ENCODE peak calls at places on chromosome 11, in eight cellular contexts. One of them, this sample, is unnamed. For H3K4me1, the result is how much of the 10 kb centered on the place peaks cover.

GRCh38 chr11:117618956-117619355 is 178.1 kb downstream of the DSCAML1 start:
- DNase-seq in fibroblast of lung: no peak
- DNase-seq in GM23338: peak
- DNase-seq in foreskin keratinocyte: no peak
- DNase-seq in cardiac muscle cell: peak
- DNase-seq in K562: no peak
- DNase-seq in H9: peak
- DNase-seq in PC-3: no peak
- DNase-seq in this sample: no peak

GRCh38 chr11:95505927-95506426 is 275.0 kb upstream of the SESN3 start:
- DNase-seq in fibroblast of lung: peak
- DNase-seq in GM23338: no peak
- DNase-seq in foreskin keratinocyte: no peak
- DNase-seq in cardiac muscle cell: peak
- DNase-seq in K562: peak
- DNase-seq in H9: no peak
- DNase-seq in PC-3: no peak
- DNase-seq in this sample: no peak

GRCh38 chr11:82174610-82175009 is 559.1 kb downstream of the FAM181B start:
- DNase-seq in fibroblast of lung: no peak
- DNase-seq in GM23338: peak
- DNase-seq in foreskin keratinocyte: no peak
- DNase-seq in cardiac muscle cell: no peak
- DNase-seq in K562: peak
- DNase-seq in H9: no peak
- DNase-seq in PC-3: no peak
- DNase-seq in this sample: no peak

GRCh38 chr11:131637469-131638175 is 267.2 kb downstream of the NTM start:
- DNase-seq in fibroblast of lung: peak
- DNase-seq in GM23338: no peak
- DNase-seq in foreskin keratinocyte: no peak
- DNase-seq in cardiac muscle cell: no peak
- DNase-seq in K562: no peak
- DNase-seq in H9: no peak
- DNase-seq in PC-3: no peak
- DNase-seq in this sample: no peak

GRCh38 chr11:123616505-123617198 is 37.8 kb downstream of the SCN3B start:
- DNase-seq in fibroblast of lung: peak
- DNase-seq in GM23338: no peak
- DNase-seq in foreskin keratinocyte: peak
- DNase-seq in cardiac muscle cell: peak
- DNase-seq in K562: no peak
- DNase-seq in H9: no peak
- DNase-seq in PC-3: no peak
- DNase-seq in this sample: no peak

GRCh38 chr11:70319694-70320093 is 49.2 kb downstream of the PPFIA1 start:
- DNase-seq in fibroblast of lung: no peak
- DNase-seq in GM23338: no peak
- DNase-seq in foreskin keratinocyte: no peak
- DNase-seq in cardiac muscle cell: peak
- DNase-seq in K562: no peak
- DNase-seq in H9: no peak
- DNase-seq in PC-3: no peak
- DNase-seq in this sample: no peak

GRCh38 chr11:94767701-94768601 is at the start of gene AMOTL1:
- DNase-seq in fibroblast of lung: peak
- DNase-seq in GM23338: peak
- DNase-seq in foreskin keratinocyte: peak
- DNase-seq in cardiac muscle cell: peak
- DNase-seq in K562: peak
- DNase-seq in H9: peak
- DNase-seq in PC-3: peak
- DNase-seq in this sample: no peak

GRCh38 chr11:118705796-118706545 is 26.5 kb upstream of the TREH start:
- DNase-seq in fibroblast of lung: no peak
- DNase-seq in GM23338: no peak
- DNase-seq in foreskin keratinocyte: no peak
- DNase-seq in cardiac muscle cell: no peak
- DNase-seq in K562: no peak
- DNase-seq in H9: no peak
- DNase-seq in PC-3: no peak
- DNase-seq in this sample: no peak

GRCh38 chr11:2884424-2884815 is 1.2 kb downstream of the CDKN1C start:
- DNase-seq in fibroblast of lung: peak
- DNase-seq in GM23338: no peak
- DNase-seq in foreskin keratinocyte: no peak
- DNase-seq in cardiac muscle cell: peak
- DNase-seq in K562: peak
- DNase-seq in H9: no peak
- DNase-seq in PC-3: peak
- DNase-seq in this sample: no peak

GRCh38 chr11:104148074-104148473 is 15.9 kb downstream of the PDGFD start:
- DNase-seq in fibroblast of lung: peak
- DNase-seq in GM23338: no peak
- DNase-seq in foreskin keratinocyte: no peak
- DNase-seq in cardiac muscle cell: peak
- DNase-seq in K562: no peak
- DNase-seq in H9: no peak
- DNase-seq in PC-3: peak
- DNase-seq in this sample: no peak

GRCh38 chr11:70519117-70519516 is 120.8 kb downstream of the CTTN start:
- DNase-seq in fibroblast of lung: peak
- DNase-seq in GM23338: no peak
- DNase-seq in foreskin keratinocyte: no peak
- DNase-seq in cardiac muscle cell: no peak
- DNase-seq in K562: peak
- DNase-seq in H9: no peak
- DNase-seq in PC-3: peak
- DNase-seq in this sample: no peak

GRCh38 chr11:68889948-68890446 is 13.6 kb downstream of the MRPL21 start:
- DNase-seq in fibroblast of lung: peak
- DNase-seq in GM23338: peak
- DNase-seq in foreskin keratinocyte: no peak
- DNase-seq in cardiac muscle cell: peak
- DNase-seq in K562: peak
- DNase-seq in H9: peak
- DNase-seq in PC-3: no peak
- DNase-seq in this sample: no peak

GRCh38 chr11:44145011-44145777 is 49.7 kb downstream of the EXT2 start:
- DNase-seq in fibroblast of lung: no peak
- DNase-seq in GM23338: no peak
- DNase-seq in foreskin keratinocyte: no peak
- DNase-seq in cardiac muscle cell: no peak
- DNase-seq in K562: no peak
- DNase-seq in H9: no peak
- DNase-seq in PC-3: peak
- DNase-seq in this sample: no peak

GRCh38 chr11:77019976-77020591 is 14.1 kb upstream of the B3GNT6 start:
- DNase-seq in fibroblast of lung: peak
- DNase-seq in GM23338: no peak
- DNase-seq in foreskin keratinocyte: no peak
- DNase-seq in cardiac muscle cell: peak
- DNase-seq in K562: peak
- DNase-seq in H9: no peak
- DNase-seq in PC-3: peak
- DNase-seq in this sample: no peak

GRCh38 chr11:67409781-67410368 is 5.6 kb upstream of the CARNS1 start:
- DNase-seq in fibroblast of lung: no peak
- DNase-seq in GM23338: peak
- DNase-seq in foreskin keratinocyte: no peak
- DNase-seq in cardiac muscle cell: no peak
- DNase-seq in K562: no peak
- DNase-seq in H9: peak
- DNase-seq in PC-3: peak
- DNase-seq in this sample: no peak

GRCh38 chr11:7072401-7073028 is 16.3 kb upstream of the RBMXL2 start:
- DNase-seq in fibroblast of lung: no peak
- DNase-seq in GM23338: no peak
- DNase-seq in foreskin keratinocyte: peak
- DNase-seq in cardiac muscle cell: no peak
- DNase-seq in K562: peak
- DNase-seq in H9: no peak
- DNase-seq in PC-3: no peak
- DNase-seq in this sample: no peak

GRCh38 chr11:73538381-73538872 is 59.5 kb downstream of the FAM168A start:
- DNase-seq in fibroblast of lung: peak
- DNase-seq in GM23338: peak
- DNase-seq in foreskin keratinocyte: no peak
- DNase-seq in cardiac muscle cell: peak
- DNase-seq in K562: no peak
- DNase-seq in H9: no peak
- DNase-seq in PC-3: no peak
- DNase-seq in this sample: no peak

DNA sequence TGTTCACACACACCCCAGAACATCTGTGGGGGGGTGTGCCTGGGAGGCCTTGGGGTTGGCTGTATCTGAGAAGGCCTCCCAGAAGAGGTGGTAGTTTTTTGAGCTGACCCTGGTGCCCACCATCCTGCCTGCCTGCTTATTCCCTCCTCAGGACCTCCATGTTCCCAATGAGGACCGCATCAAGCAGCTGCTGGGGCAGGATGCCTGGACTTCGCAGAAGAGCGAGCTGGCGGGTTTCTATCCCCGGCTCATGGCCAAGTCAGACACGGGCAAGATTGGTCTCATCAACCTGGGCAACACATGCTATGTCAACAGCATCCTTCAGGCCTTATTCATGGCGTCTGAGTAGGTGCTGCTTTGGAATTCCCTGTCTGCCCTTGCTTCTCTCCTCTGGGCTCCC is 17.0 kb downstream of the USP35 start:
- DNase-seq in fibroblast of lung: no peak
- DNase-seq in GM23338: no peak
- DNase-seq in foreskin keratinocyte: no peak
- DNase-seq in cardiac muscle cell: no peak
- DNase-seq in K562: no peak
- DNase-seq in H9: no peak
- DNase-seq in PC-3: no peak
- DNase-seq in this sample: no peak
- H3K27ac ChIP-seq in fibroblast of lung: no peak
- H3K27ac ChIP-seq in GM23338: no peak
- H3K27ac ChIP-seq in foreskin keratinocyte: no peak
- H3K27ac ChIP-seq in cardiac muscle cell: no peak
- H3K27ac ChIP-seq in K562: no peak
- H3K27ac ChIP-seq in H9: no peak
- H3K27ac ChIP-seq in PC-3: no peak
- H3K27ac ChIP-seq in this sample: no peak

GRCh38 chr11:30474151-30474954 is 111.8 kb downstream of the MPPED2 start:
- DNase-seq in fibroblast of lung: no peak
- DNase-seq in GM23338: peak
- DNase-seq in foreskin keratinocyte: no peak
- DNase-seq in cardiac muscle cell: no peak
- DNase-seq in K562: no peak
- DNase-seq in H9: no peak
- DNase-seq in PC-3: no peak
- DNase-seq in this sample: no peak
- TF ChIP-seq CTCF in fibroblast of lung: no peak
- TF ChIP-seq CTCF in GM23338: no peak
- TF ChIP-seq CTCF in foreskin keratinocyte: no peak
- TF ChIP-seq CTCF in cardiac muscle cell: no peak
- TF ChIP-seq CTCF in K562: no peak
- TF ChIP-seq CTCF in H9: no peak
- TF ChIP-seq CTCF in PC-3: no peak
- TF ChIP-seq CTCF in this sample: no peak

DNA sequence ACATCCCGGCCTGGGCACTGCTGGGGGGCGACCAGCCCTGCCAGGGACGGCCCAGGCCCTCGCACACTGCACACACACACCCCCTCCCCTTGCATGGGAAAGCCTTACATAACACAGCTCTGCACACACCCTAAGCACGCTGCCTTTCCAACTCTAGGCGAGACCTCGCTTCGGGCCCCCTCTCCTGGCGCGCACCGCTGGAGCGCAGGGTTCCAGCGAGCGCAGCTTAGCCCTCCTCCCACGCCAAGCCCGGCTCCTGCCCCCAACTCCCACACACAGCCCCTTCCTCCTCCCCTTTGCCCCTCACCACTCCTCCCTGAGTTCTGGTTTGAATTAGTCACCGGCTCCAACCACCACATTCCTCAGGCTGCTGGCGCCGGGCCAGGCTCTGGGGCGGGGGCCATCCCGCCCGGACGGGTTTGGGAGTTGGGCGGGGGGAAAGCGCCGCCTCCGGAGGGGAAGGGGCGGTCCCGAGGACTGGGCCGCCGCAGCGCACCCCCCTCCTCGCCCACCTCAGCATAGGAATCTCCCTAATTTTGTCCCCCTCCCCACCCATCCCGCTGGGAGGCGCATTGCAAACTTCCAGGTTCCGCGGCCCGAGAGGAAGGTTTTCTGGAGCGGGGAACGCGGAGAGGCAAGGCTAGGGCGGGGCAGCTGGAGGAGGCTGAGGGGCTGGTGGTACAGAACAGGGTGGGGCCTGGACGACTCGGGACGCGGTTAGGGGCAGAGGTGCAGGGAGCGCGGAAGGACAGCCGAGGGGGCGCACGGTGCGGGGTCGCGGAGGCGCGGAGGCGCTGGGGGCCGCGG is 966 bp downstream of the AHNAK start:
- DNase-seq in fibroblast of lung: peak
- DNase-seq in GM23338: peak
- DNase-seq in foreskin keratinocyte: peak
- DNase-seq in cardiac muscle cell: peak
- DNase-seq in K562: peak
- DNase-seq in H9: peak
- DNase-seq in PC-3: peak
- DNase-seq in this sample: peak
- H3K4me1 ChIP-seq in fibroblast of lung: under half
- H3K4me1 ChIP-seq in GM23338: under half
- H3K4me1 ChIP-seq in foreskin keratinocyte: under half
- H3K4me1 ChIP-seq in cardiac muscle cell: under half
- H3K4me1 ChIP-seq in K562: half or more
- H3K4me1 ChIP-seq in H9: under half
- H3K4me1 ChIP-seq in PC-3: half or more
- H3K4me1 ChIP-seq in this sample: half or more

GRCh38 chr11:64858467-64859401 is 14.3 kb upstream of the CDC42BPG start:
- DNase-seq in fibroblast of lung: no peak
- DNase-seq in GM23338: no peak
- DNase-seq in foreskin keratinocyte: no peak
- DNase-seq in cardiac muscle cell: no peak
- DNase-seq in K562: no peak
- DNase-seq in H9: no peak
- DNase-seq in PC-3: peak
- DNase-seq in this sample: no peak

GRCh38 chr11:64863381-64864060 is 14.9 kb downstream of the EHD1 start:
- DNase-seq in fibroblast of lung: no peak
- DNase-seq in GM23338: no peak
- DNase-seq in foreskin keratinocyte: no peak
- DNase-seq in cardiac muscle cell: peak
- DNase-seq in K562: no peak
- DNase-seq in H9: no peak
- DNase-seq in PC-3: no peak
- DNase-seq in this sample: no peak

GRCh38 chr11:64859542-64860414 is 15.3 kb upstream of the CDC42BPG start:
- DNase-seq in fibroblast of lung: no peak
- DNase-seq in GM23338: no peak
- DNase-seq in foreskin keratinocyte: no peak
- DNase-seq in cardiac muscle cell: no peak
- DNase-seq in K562: no peak
- DNase-seq in H9: no peak
- DNase-seq in PC-3: no peak
- DNase-seq in this sample: peak

GRCh38 chr11:64862914-64863313 is 15.5 kb downstream of the EHD1 start:
- DNase-seq in fibroblast of lung: peak
- DNase-seq in GM23338: no peak
- DNase-seq in foreskin keratinocyte: no peak
- DNase-seq in cardiac muscle cell: peak
- DNase-seq in K562: no peak
- DNase-seq in H9: no peak
- DNase-seq in PC-3: no peak
- DNase-seq in this sample: no peak

GRCh38 chr11:64861227-64861970 is 16.9 kb upstream of the CDC42BPG start:
- DNase-seq in fibroblast of lung: no peak
- DNase-seq in GM23338: no peak
- DNase-seq in foreskin keratinocyte: no peak
- DNase-seq in cardiac muscle cell: no peak
- DNase-seq in K562: no peak
- DNase-seq in H9: no peak
- DNase-seq in PC-3: no peak
- DNase-seq in this sample: no peak
- H3K27ac ChIP-seq in fibroblast of lung: no peak
- H3K27ac ChIP-seq in GM23338: no peak
- H3K27ac ChIP-seq in foreskin keratinocyte: no peak
- H3K27ac ChIP-seq in cardiac muscle cell: no peak
- H3K27ac ChIP-seq in K562: peak
- H3K27ac ChIP-seq in H9: no peak
- H3K27ac ChIP-seq in PC-3: no peak
- H3K27ac ChIP-seq in this sample: peak

This sample was measured in CD8-positive, alpha-beta T cell.